ENCODE peak calls at places on chromosomes 16 and 17, in ten cellular contexts. X, Q, I, M, C, D, S, G, N and K are unnamed samples.

GRCh38 chr16:24917891-24918290 is 72.1 kb downstream of the SLC5A11 start:
- DNase-seq in C (no peak), I (no peak), G (no peak), Q (no peak), N (no peak), D (no peak), S (no peak), M (no peak), X (no peak), K (no peak)

GRCh38 chr17:42121066-42121769 is at the start of gene KAT2A:
- DNase-seq in X (peak), S (peak), M (peak), C (peak), G (peak), I (peak), N (peak), D (peak), Q (peak), K (peak)

GRCh38 chr16:61871837-61872777 is 164.1 kb downstream of the CDH8 start:
- DNase-seq in X (no peak), M (no peak), Q (no peak), N (no peak), C (no peak), I (no peak), G (no peak), D (no peak), S (no peak), K (no peak)

GRCh38 chr16:86740817-86741799 is 162.8 kb downstream of the FOXL1 start:
- DNase-seq in G (peak), M (peak), D (peak), N (no peak), C (no peak), X (peak), I (no peak), Q (peak), S (no peak), K (peak)

GRCh38 chr16:70638814-70639792 is 7.3 kb upstream of the IL34 start:
- DNase-seq in D (peak), Q (peak), X (peak), I (peak), C (no peak), S (no peak), G (no peak), M (peak), N (no peak), K (peak)

GRCh38 chr16:17375388-17376304 is 95.1 kb downstream of the XYLT1 start:
- DNase-seq in S (no peak), X (no peak), D (no peak), M (no peak), N (no peak), I (no peak), C (no peak), Q (no peak), G (no peak), K (no peak)

GRCh38 chr16:12095275-12096161 is 119.0 kb downstream of the SNX29 start:
- DNase-seq in X (peak), M (peak), S (peak), Q (peak), D (peak), C (no peak), N (peak), G (peak), I (peak), K (peak)

GRCh38 chr16:55225972-55226542 is 97.9 kb upstream of the IRX6 start:
- DNase-seq in S (no peak), D (no peak), C (no peak), Q (no peak), M (no peak), X (no peak), I (no peak), N (no peak), G (no peak), K (peak)

GRCh38 chr16:31181102-31181830 is 1.3 kb downstream of the FUS start:
- DNase-seq in I (peak), G (peak), N (no peak), S (peak), C (no peak), Q (peak), M (peak), D (peak), X (peak), K (no peak)

GRCh38 chr17:46772879-46773620 is 45.4 kb downstream of the WNT3 start:
- DNase-seq in X (no peak), C (no peak), N (no peak), D (peak), S (peak), Q (no peak), G (no peak), I (no peak), M (no peak), K (no peak)

GRCh38 chr17:67993153-67993997 is 2.9 kb downstream of the C17orf58 start:
- DNase-seq in I (peak), C (no peak), N (peak), X (peak), S (peak), Q (peak), G (peak), D (peak), M (peak), K (peak)

GRCh38 chr17:69474171-69474831 is 59.8 kb downstream of the MAP2K6 start:
- DNase-seq in D (no peak), S (no peak), C (no peak), Q (no peak), X (peak), M (peak), N (no peak), I (no peak), G (no peak), K (no peak)

GRCh38 chr16:67995423-67995822 is 3.9 kb downstream of the DPEP2 start:
- DNase-seq in M (peak), S (no peak), C (no peak), I (no peak), N (no peak), Q (no peak), X (peak), G (no peak), D (no peak), K (no peak)

GRCh38 chr17:64130559-64131001 is 636 bp upstream of the ERN1 start:
- DNase-seq in Q (peak), D (peak), G (no peak), S (no peak), I (peak), C (peak), N (no peak), M (peak), X (peak), K (peak)

GRCh38 chr17:17042851-17043667 is 802 bp downstream of the MPRIP start:
- DNase-seq in M (peak), X (peak), D (no peak), S (peak), C (no peak), G (no peak), I (no peak), N (peak), Q (peak), K (no peak)

GRCh38 chr16:77172964-77173363 is 18.0 kb upstream of the MON1B start:
- DNase-seq in G (no peak), X (no peak), M (peak), Q (peak), D (no peak), C (no peak), N (no peak), S (no peak), I (no peak), K (no peak)

GRCh38 chr17:4199818-4200402 is 56.9 kb downstream of the CYB5D2 start:
- DNase-seq in X (peak), G (no peak), N (no peak), M (peak), Q (peak), C (no peak), I (no peak), S (no peak), D (no peak), K (no peak)

GRCh38 chr16:83305092-83305491 is 502.7 kb upstream of the HSBP1 start:
- DNase-seq in D (no peak), Q (peak), G (no peak), M (peak), N (no peak), I (no peak), X (peak), S (no peak), C (no peak), K (peak)

GRCh38 chr16:80280557-80280956 is 260.2 kb upstream of the DYNLRB2 start:
- DNase-seq in N (no peak), D (no peak), G (no peak), M (no peak), X (no peak), I (no peak), C (no peak), Q (no peak), S (no peak), K (no peak)

GRCh38 chr16:50067290-50067853 is 1.6 kb downstream of the HEATR3 start:
- DNase-seq in Q (peak), N (peak), X (peak), C (peak), S (no peak), G (no peak), D (no peak), I (no peak), M (peak), K (peak)

GRCh38 chr17:58330544-58330996 is 2.0 kb upstream of the TSPOAP1 start:
- DNase-seq in M (no peak), D (no peak), G (peak), N (no peak), Q (no peak), X (no peak), I (no peak), C (no peak), S (no peak), K (no peak)

GRCh38 chr17:72338847-72339790 is 218.3 kb downstream of the SOX9 start:
- DNase-seq in Q (peak), X (peak), G (peak), N (no peak), I (peak), M (peak), S (peak), D (no peak), C (no peak), K (peak)

GRCh38 chr17:72520665-72521303 is 400.0 kb downstream of the SOX9 start:
- DNase-seq in M (no peak), I (no peak), N (no peak), G (no peak), D (no peak), C (no peak), Q (no peak), X (no peak), S (no peak), K (no peak)

GRCh38 chr17:45852535-45853297 is 8.0 kb downstream of the SPPL2C start:
- DNase-seq in Q (peak), S (peak), C (peak), I (peak), D (peak), N (peak), X (peak), G (no peak), M (peak), K (peak)

GRCh38 chr17:54435966-54436365 is 464.7 kb upstream of the TOM1L1 start:
- DNase-seq in X (no peak), D (no peak), M (no peak), C (no peak), S (no peak), I (no peak), Q (no peak), G (no peak), N (no peak), K (no peak)

GRCh38 chr17:57898487-57899311 is 48.9 kb upstream of the MRPS23 start:
- DNase-seq in C (no peak), N (no peak), X (peak), M (no peak), G (peak), Q (peak), I (peak), S (no peak), D (peak), K (peak)

GRCh38 chr17:40442392-40443195 is 656 bp upstream of the IGFBP4 start:
- DNase-seq in S (no peak), Q (peak), G (peak), D (peak), N (no peak), M (peak), C (no peak), X (peak), I (peak), K (no peak)

GRCh38 chr16:9124908-9125584 is 33.6 kb downstream of the HAPSTR1 start:
- DNase-seq in S (no peak), M (no peak), X (no peak), I (no peak), C (no peak), N (no peak), Q (no peak), D (no peak), G (no peak), K (no peak)

GRCh38 chr17:72976971-72977767 is 115.3 kb downstream of the SLC39A11 start:
- DNase-seq in N (no peak), D (peak), X (peak), G (peak), S (no peak), M (peak), I (peak), C (no peak), Q (peak), K (peak)

GRCh38 chr17:61450641-61451537 is 1.3 kb upstream of the TBX4 start:
- DNase-seq in D (peak), C (no peak), M (no peak), X (peak), G (no peak), Q (no peak), S (no peak), I (no peak), N (no peak), K (no peak)

GRCh38 chr17:64024781-64025731 is 4.6 kb upstream of the ICAM2 start:
- DNase-seq in Q (peak), X (peak), S (no peak), G (no peak), M (peak), C (no peak), N (peak), D (peak), I (no peak), K (no peak)

GRCh38 chr16:81523387-81524115 is 78.9 kb downstream of the CMIP start:
- DNase-seq in C (no peak), Q (peak), M (peak), G (no peak), S (peak), X (peak), N (peak), D (no peak), I (no peak), K (peak)

GRCh38 chr17:74213897-74214386 is 571 bp downstream of the TTYH2 start:
- DNase-seq in C (no peak), N (no peak), I (peak), D (peak), S (no peak), M (no peak), Q (no peak), X (no peak), G (peak), K (no peak)

GRCh38 chr17:74211929-74212261 is 1.5 kb upstream of the TTYH2 start:
- DNase-seq in Q (no peak), C (no peak), N (no peak), D (no peak), G (no peak), S (no peak), I (no peak), M (peak), X (peak), K (no peak)

GRCh38 chr17:74212913-74213791 is at the start of gene TTYH2:
- DNase-seq in C (peak), X (peak), I (peak), N (peak), M (peak), D (peak), Q (peak), G (peak), S (peak), K (peak)

GRCh38 chr17:74211141-74211928 is 2.0 kb upstream of the TTYH2 start:
- DNase-seq in Q (peak), C (no peak), S (no peak), M (peak), G (no peak), N (no peak), X (peak), I (no peak), D (no peak), K (peak)

GRCh38 chr17:74212262-74212912 is 984 bp upstream of the TTYH2 start:
- DNase-seq in Q (no peak), G (peak), S (no peak), I (peak), C (no peak), X (peak), N (peak), M (peak), D (peak), K (peak)
- H3K4me3 ChIP-seq in Q (peak), G (peak), S (peak), I (peak), C (peak), X (peak), N (peak), M (peak), D (peak), K (peak)

DNA sequence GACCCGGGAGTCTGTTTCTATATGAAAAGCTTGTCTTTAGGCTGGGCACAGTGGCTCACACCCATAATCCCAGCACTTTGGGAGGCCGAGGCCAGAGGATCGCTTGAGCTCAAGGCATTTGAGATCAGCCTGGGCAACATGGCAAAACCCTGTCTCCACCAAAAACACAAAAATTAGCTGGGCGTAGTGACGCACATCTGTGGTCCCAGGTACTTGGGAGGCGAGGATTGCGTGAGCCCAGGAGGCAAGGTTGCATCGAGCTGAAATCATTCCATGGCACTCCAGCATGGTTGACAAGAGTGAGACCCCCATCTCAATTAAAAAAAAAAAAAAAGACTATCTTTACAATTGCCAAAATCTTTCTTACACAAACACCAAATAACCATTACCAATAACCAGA is 22.7 kb upstream of the RFFL start:
- DNase-seq in G (no peak), I (no peak), C (no peak), X (no peak), S (no peak), Q (no peak), M (no peak), N (no peak), D (no peak), K (no peak)
- H3K4me3 ChIP-seq in G (no peak), I (no peak), C (no peak), X (no peak), S (no peak), Q (no peak), M (no peak), N (no peak), D (no peak), K (no peak)

DNA sequence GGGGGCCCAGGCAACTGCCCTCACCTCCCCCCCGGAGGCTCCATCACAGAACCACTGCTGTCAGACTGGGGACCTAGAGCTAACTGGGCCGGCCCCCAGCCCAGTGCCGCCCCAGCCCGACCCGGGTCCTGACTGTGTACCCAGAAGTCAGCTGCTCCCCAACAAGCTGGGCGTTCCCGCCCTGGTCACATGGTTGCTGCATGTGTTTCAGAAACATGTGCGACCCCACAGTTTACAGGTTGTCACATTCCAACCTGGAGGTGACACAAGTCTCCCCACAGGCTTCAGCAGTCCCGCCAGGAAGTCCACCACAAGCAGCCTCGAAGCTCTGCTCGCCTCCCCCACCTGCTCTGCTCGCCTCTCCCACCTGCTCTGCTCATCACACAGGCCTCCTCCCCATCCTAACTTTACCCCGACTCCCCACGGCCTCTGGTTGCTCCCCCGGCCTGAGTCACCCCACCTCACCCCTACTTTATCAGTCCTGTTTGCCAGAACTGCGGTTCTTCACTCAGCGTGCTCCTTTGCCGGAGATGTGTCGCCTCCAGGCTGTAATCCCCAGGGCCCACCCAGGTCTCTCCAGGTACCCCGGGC is 968 bp downstream of the MRPL28 start:
- DNase-seq in C (no peak), M (no peak), S (no peak), N (no peak), I (no peak), X (no peak), Q (no peak), G (no peak), D (no peak), K (no peak)
- H3K4me3 ChIP-seq in C (peak), M (peak), S (no peak), N (no peak), I (no peak), X (peak), Q (peak), G (peak), D (no peak), K (peak)

GRCh38 chr17:77222356-77222755 is 81.6 kb downstream of the SEC14L1 start:
- DNase-seq in X (peak), I (no peak), S (no peak), M (no peak), C (no peak), N (no peak), G (no peak), Q (no peak), D (no peak), K (no peak)
- H3K4me3 ChIP-seq in X (no peak), I (no peak), S (no peak), M (no peak), C (no peak), N (no peak), G (no peak), Q (no peak), D (no peak), K (no peak)

GRCh38 chr17:70936724-70937123 is 767.4 kb downstream of the KCNJ2 start:
- DNase-seq in D (no peak), M (no peak), X (no peak), Q (no peak), I (no peak), S (no peak), C (no peak), N (no peak), G (no peak), K (no peak)

GRCh38 chr17:70938311-70938710 is 769.0 kb downstream of the KCNJ2 start:
- DNase-seq in Q (no peak), C (no peak), I (no peak), M (no peak), G (no peak), D (no peak), X (no peak), N (no peak), S (no peak), K (no peak)

GRCh38 chr17:70929226-70929625 is 759.9 kb downstream of the KCNJ2 start:
- DNase-seq in C (no peak), M (peak), I (no peak), D (no peak), Q (peak), X (peak), N (no peak), G (no peak), S (no peak), K (no peak)

GRCh38 chr17:70934834-70935233 is 765.5 kb downstream of the KCNJ2 start:
- DNase-seq in M (no peak), I (no peak), N (no peak), S (no peak), G (no peak), C (no peak), Q (no peak), D (no peak), X (no peak), K (no peak)
- H3K4me3 ChIP-seq in M (no peak), I (no peak), N (no peak), S (no peak), G (no peak), C (no peak), Q (no peak), D (no peak), X (no peak), K (no peak)

DNA sequence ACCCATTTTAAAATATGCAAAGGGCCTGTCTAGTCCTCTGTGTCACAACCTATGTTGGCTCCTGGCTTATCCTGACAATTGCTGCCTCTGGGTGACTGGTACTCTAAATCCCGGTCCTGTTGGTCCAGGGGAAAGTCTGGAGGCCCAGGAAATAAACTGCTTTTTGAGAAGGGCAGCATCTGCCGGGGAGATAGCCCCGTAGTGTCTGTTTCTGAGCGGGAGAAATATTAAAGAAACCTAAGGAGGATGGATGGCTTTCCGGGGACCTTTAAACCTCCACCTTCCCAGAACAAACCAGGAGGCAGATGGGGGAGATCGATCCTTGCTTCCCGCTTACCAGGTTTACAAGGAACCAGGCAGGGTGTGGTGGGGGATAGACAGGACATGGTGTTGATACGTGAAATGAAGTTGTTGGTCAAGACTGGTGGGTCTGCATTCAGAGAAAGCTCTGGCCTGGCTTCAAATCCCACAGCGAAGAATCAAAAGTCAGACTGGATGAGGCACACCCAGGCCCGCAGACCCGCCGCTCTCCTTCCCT is 3.8 kb downstream of the HOXB2 start:
- DNase-seq in G (no peak), Q (no peak), I (no peak), C (no peak), S (no peak), N (no peak), D (no peak), X (no peak), M (no peak), K (no peak)
- H3K4me3 ChIP-seq in G (peak), Q (peak), I (peak), C (no peak), S (peak), N (peak), D (peak), X (peak), M (peak), K (peak)